ENCODE peak calls at places on chromosome 11, in eight cellular contexts. X, Z, J, A, V, Y, H and Q are unnamed samples.
A peak's percentile ranks its signal among the peaks of the same experiment; 100 is the strongest.

GRCh38 chr11:124748481-124749338 is 3.3 kb downstream of the VSIG2 start:
- DNase-seq in X (peak; percentile 54), Z (no peak), J (peak; percentile 59), A (peak; percentile 82), V (no peak), Y (no peak), H (no peak), Q (no peak)

GRCh38 chr11:515131-515530 is 8.1 kb upstream of the RNH1 start:
- DNase-seq in X (no peak), Z (no peak), J (no peak), A (no peak), V (no peak), Y (no peak), H (no peak), Q (no peak)

GRCh38 chr11:128548655-128549255 is 38.6 kb downstream of the ETS1 start:
- DNase-seq in X (no peak), Z (peak; percentile 33), J (peak; percentile 62), A (peak; percentile 84), V (no peak), Y (peak; percentile 56), H (no peak), Q (no peak)

GRCh38 chr11:72591785-72592490 is 82.3 kb downstream of the PDE2A start:
- DNase-seq in X (no peak), Z (no peak), J (no peak), A (no peak), V (no peak), Y (no peak), H (no peak), Q (no peak)

GRCh38 chr11:120608760-120609211 is 97.2 kb downstream of the GRIK4 start:
- DNase-seq in X (no peak), Z (no peak), J (peak; percentile 34), A (no peak), V (peak; percentile 7), Y (no peak), H (no peak), Q (peak; percentile 11)

GRCh38 chr11:80084614-80085013 is 643.8 kb upstream of the TENM4 start:
- DNase-seq in X (no peak), Z (no peak), J (no peak), A (no peak), V (no peak), Y (no peak), H (no peak), Q (no peak)

GRCh38 chr11:121067912-121068652 is 33.0 kb upstream of the TECTA start:
- DNase-seq in X (no peak), Z (no peak), J (no peak), A (no peak), V (no peak), Y (no peak), H (no peak), Q (no peak)

GRCh38 chr11:36265793-36266628 is 23.2 kb downstream of the COMMD9 start:
- DNase-seq in X (peak; percentile 51), Z (peak; percentile 68), J (peak; percentile 52), A (no peak), V (no peak), Y (peak; percentile 60), H (peak; percentile 58), Q (no peak)

GRCh38 chr11:16792426-16792825 is 54.0 kb downstream of the C11orf58 start:
- DNase-seq in X (peak; percentile 33), Z (no peak), J (no peak), A (no peak), V (no peak), Y (peak; percentile 44), H (no peak), Q (no peak)